ENCODE peak calls at places on chromosome 19, in eight cellular contexts. One of them, this sample, is unnamed.

GRCh38 chr19:28313633-28314032 is 899.3 kb downstream of the UQCRFS1 start:
- DNase-seq in GM10248: no peak
- DNase-seq in AG09319: peak; percentile 54
- DNase-seq in heart left ventricle: no peak
- DNase-seq in SK-N-SH: no peak
- DNase-seq in lower leg skin: no peak
- DNase-seq in WTC11: no peak
- DNase-seq in cardiac muscle cell: no peak
- DNase-seq in this sample: no peak

GRCh38 chr19:29665826-29666633 is 769 bp downstream of the PLEKHF1 start:
- DNase-seq in GM10248: peak; percentile 39
- DNase-seq in AG09319: no peak
- DNase-seq in heart left ventricle: peak; percentile 75
- DNase-seq in SK-N-SH: peak; percentile 70
- DNase-seq in lower leg skin: no peak
- DNase-seq in WTC11: peak; percentile 64
- DNase-seq in cardiac muscle cell: peak; percentile 22
- DNase-seq in this sample: peak; percentile 28

GRCh38 chr19:31699421-31699820 is 350.2 kb upstream of the TSHZ3 start:
- DNase-seq in GM10248: no peak
- DNase-seq in AG09319: no peak
- DNase-seq in heart left ventricle: no peak
- DNase-seq in SK-N-SH: no peak
- DNase-seq in lower leg skin: no peak
- DNase-seq in WTC11: no peak
- DNase-seq in cardiac muscle cell: no peak
- DNase-seq in this sample: no peak

GRCh38 chr19:45821570-45821969 is 6.5 kb upstream of the RSPH6A start:
- DNase-seq in GM10248: no peak
- DNase-seq in AG09319: no peak
- DNase-seq in heart left ventricle: peak; percentile 14
- DNase-seq in SK-N-SH: no peak
- DNase-seq in lower leg skin: no peak
- DNase-seq in WTC11: no peak
- DNase-seq in cardiac muscle cell: no peak
- DNase-seq in this sample: no peak

GRCh38 chr19:55116232-55117062 is 990 bp downstream of the PPP1R12C start:
- DNase-seq in GM10248: peak; percentile 76
- DNase-seq in AG09319: no peak
- DNase-seq in heart left ventricle: peak; percentile 81
- DNase-seq in SK-N-SH: peak; percentile 86
- DNase-seq in lower leg skin: peak; percentile 69
- DNase-seq in WTC11: no peak
- DNase-seq in cardiac muscle cell: no peak
- DNase-seq in this sample: peak; percentile 15

GRCh38 chr19:51570962-51571575 is at the start of gene ZNF175:
- DNase-seq in GM10248: peak; percentile 80
- DNase-seq in AG09319: peak; percentile 92
- DNase-seq in heart left ventricle: peak; percentile 92
- DNase-seq in SK-N-SH: peak; percentile 75
- DNase-seq in lower leg skin: peak; percentile 95
- DNase-seq in WTC11: peak; percentile 92
- DNase-seq in cardiac muscle cell: peak; percentile 97
- DNase-seq in this sample: peak; percentile 94

GRCh38 chr19:18807861-18808331 is 16.8 kb upstream of the COMP start:
- DNase-seq in GM10248: no peak
- DNase-seq in AG09319: no peak
- DNase-seq in heart left ventricle: no peak
- DNase-seq in SK-N-SH: no peak
- DNase-seq in lower leg skin: no peak
- DNase-seq in WTC11: no peak
- DNase-seq in cardiac muscle cell: no peak
- DNase-seq in this sample: no peak

GRCh38 chr19:48668761-48669160 is 4.1 kb downstream of the NTN5 start:
- DNase-seq in GM10248: no peak
- DNase-seq in AG09319: no peak
- DNase-seq in heart left ventricle: no peak
- DNase-seq in SK-N-SH: no peak
- DNase-seq in lower leg skin: no peak
- DNase-seq in WTC11: no peak
- DNase-seq in cardiac muscle cell: no peak
- DNase-seq in this sample: no peak

GRCh38 chr19:17076539-17076919 is 952 bp downstream of the MYO9B start:
- DNase-seq in GM10248: no peak
- DNase-seq in AG09319: no peak
- DNase-seq in heart left ventricle: no peak
- DNase-seq in SK-N-SH: no peak
- DNase-seq in lower leg skin: no peak
- DNase-seq in WTC11: no peak
- DNase-seq in cardiac muscle cell: no peak
- DNase-seq in this sample: peak; percentile 20

GRCh38 chr19:4980838-4981680 is 12.1 kb downstream of the KDM4B start:
- DNase-seq in GM10248: no peak
- DNase-seq in AG09319: no peak
- DNase-seq in heart left ventricle: no peak
- DNase-seq in SK-N-SH: peak; percentile 75
- DNase-seq in lower leg skin: no peak
- DNase-seq in WTC11: peak; percentile 54
- DNase-seq in cardiac muscle cell: no peak
- DNase-seq in this sample: no peak

GRCh38 chr19:10981496-10981895 is 20.7 kb downstream of the SMARCA4 start:
- DNase-seq in GM10248: no peak
- DNase-seq in AG09319: no peak
- DNase-seq in heart left ventricle: no peak
- DNase-seq in SK-N-SH: no peak
- DNase-seq in lower leg skin: no peak
- DNase-seq in WTC11: no peak
- DNase-seq in cardiac muscle cell: no peak
- DNase-seq in this sample: no peak

GRCh38 chr19:43441736-43442135 is 23.7 kb downstream of the LYPD3 start:
- DNase-seq in GM10248: no peak
- DNase-seq in AG09319: no peak
- DNase-seq in heart left ventricle: no peak
- DNase-seq in SK-N-SH: no peak
- DNase-seq in lower leg skin: no peak
- DNase-seq in WTC11: no peak
- DNase-seq in cardiac muscle cell: no peak
- DNase-seq in this sample: no peak
- TF ChIP-seq CTCF in GM10248: no peak
- TF ChIP-seq CTCF in AG09319: no peak
- TF ChIP-seq CTCF in heart left ventricle: no peak
- TF ChIP-seq CTCF in SK-N-SH: no peak
- TF ChIP-seq CTCF in lower leg skin: no peak
- TF ChIP-seq CTCF in WTC11: no peak
- TF ChIP-seq CTCF in cardiac muscle cell: no peak
- TF ChIP-seq CTCF in this sample: no peak

GRCh38 chr19:53015730-53016129 is 2.0 kb downstream of the ERVV-1 start:
- DNase-seq in GM10248: no peak
- DNase-seq in AG09319: no peak
- DNase-seq in heart left ventricle: no peak
- DNase-seq in SK-N-SH: no peak
- DNase-seq in lower leg skin: no peak
- DNase-seq in WTC11: no peak
- DNase-seq in cardiac muscle cell: no peak
- DNase-seq in this sample: no peak

GRCh38 chr19:53015159-53015558 is 1.4 kb downstream of the ERVV-1 start:
- DNase-seq in GM10248: no peak
- DNase-seq in AG09319: no peak
- DNase-seq in heart left ventricle: no peak
- DNase-seq in SK-N-SH: no peak
- DNase-seq in lower leg skin: no peak
- DNase-seq in WTC11: no peak
- DNase-seq in cardiac muscle cell: no peak
- DNase-seq in this sample: no peak

DNA sequence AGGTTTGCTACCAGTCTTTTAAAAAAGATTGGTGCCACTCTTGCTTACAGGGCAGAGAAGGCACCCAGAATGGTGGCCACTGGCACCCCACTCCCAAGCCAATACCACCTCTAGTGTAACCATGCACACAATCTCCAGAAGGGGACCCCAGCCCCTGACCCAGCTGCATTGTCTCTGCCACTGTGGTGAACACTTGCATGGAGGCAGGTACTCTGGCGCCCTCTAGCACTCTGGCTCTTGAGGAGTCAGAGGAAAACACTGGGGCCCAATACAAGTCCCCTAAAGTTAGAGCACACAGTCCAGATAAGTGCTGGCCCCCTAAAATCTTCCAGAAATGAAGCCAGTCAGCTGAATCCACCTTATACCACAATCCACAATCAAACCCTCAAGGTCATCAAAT is 6.0 kb downstream of the ERVV-1 start:
- DNase-seq in GM10248: no peak
- DNase-seq in AG09319: no peak
- DNase-seq in heart left ventricle: no peak
- DNase-seq in SK-N-SH: no peak
- DNase-seq in lower leg skin: no peak
- DNase-seq in WTC11: peak; percentile 89
- DNase-seq in cardiac muscle cell: peak; percentile 38
- DNase-seq in this sample: no peak
- TF ChIP-seq CTCF in GM10248: no peak
- TF ChIP-seq CTCF in AG09319: no peak
- TF ChIP-seq CTCF in heart left ventricle: no peak
- TF ChIP-seq CTCF in SK-N-SH: no peak
- TF ChIP-seq CTCF in lower leg skin: no peak
- TF ChIP-seq CTCF in WTC11: peak; percentile 18
- TF ChIP-seq CTCF in cardiac muscle cell: peak; percentile 18
- TF ChIP-seq CTCF in this sample: no peak

DNA sequence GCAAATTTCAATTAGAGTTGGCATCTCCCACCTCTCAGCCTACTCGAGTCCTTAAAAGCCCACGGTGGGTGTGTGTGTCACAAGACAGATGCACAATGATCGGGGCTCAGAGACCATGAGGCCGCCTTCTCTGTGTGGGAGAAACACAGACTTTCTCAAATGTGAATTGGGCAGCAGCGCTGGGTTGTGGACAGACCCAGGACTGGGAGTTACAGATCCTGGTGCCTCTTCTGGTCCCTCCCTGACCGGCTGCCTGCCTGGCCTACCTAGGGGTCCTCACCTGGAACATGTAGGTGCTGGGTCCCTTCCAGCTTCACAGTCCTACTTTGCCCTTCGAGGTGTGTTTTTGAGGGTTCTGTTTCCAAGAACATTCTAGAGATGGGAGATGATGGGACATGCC is 4.9 kb downstream of the CEACAM8 start:
- DNase-seq in GM10248: no peak
- DNase-seq in AG09319: no peak
- DNase-seq in heart left ventricle: no peak
- DNase-seq in SK-N-SH: no peak
- DNase-seq in lower leg skin: no peak
- DNase-seq in WTC11: no peak
- DNase-seq in cardiac muscle cell: no peak
- DNase-seq in this sample: no peak
- TF ChIP-seq CTCF in GM10248: no peak
- TF ChIP-seq CTCF in AG09319: no peak
- TF ChIP-seq CTCF in heart left ventricle: no peak
- TF ChIP-seq CTCF in SK-N-SH: no peak
- TF ChIP-seq CTCF in lower leg skin: no peak
- TF ChIP-seq CTCF in WTC11: no peak
- TF ChIP-seq CTCF in cardiac muscle cell: no peak
- TF ChIP-seq CTCF in this sample: no peak

GRCh38 chr19:38114651-38115050 is 109.4 kb downstream of the DPF1 start:
- DNase-seq in GM10248: no peak
- DNase-seq in AG09319: no peak
- DNase-seq in heart left ventricle: no peak
- DNase-seq in SK-N-SH: no peak
- DNase-seq in lower leg skin: no peak
- DNase-seq in WTC11: no peak
- DNase-seq in cardiac muscle cell: no peak
- DNase-seq in this sample: no peak
- TF ChIP-seq CTCF in GM10248: no peak
- TF ChIP-seq CTCF in AG09319: no peak
- TF ChIP-seq CTCF in heart left ventricle: no peak
- TF ChIP-seq CTCF in SK-N-SH: no peak
- TF ChIP-seq CTCF in lower leg skin: no peak
- TF ChIP-seq CTCF in WTC11: no peak
- TF ChIP-seq CTCF in cardiac muscle cell: no peak
- TF ChIP-seq CTCF in this sample: no peak